ENCODE peak calls at places on chromosomes 1 and 21, in six cellular contexts. Q is activated CD8-positive, alpha-beta memory T cell treated with anti-CD3 and anti-CD28 coated beads, Interleukin-2, amount 50 U/mL, for 48 hours; Z is HuH-7.5; M is CD4-positive, alpha-beta memory T cell; T is C1 segment of cervical spinal cord; O is NCI-H1092 treated with DMSO at 0.1 percent for 48 hours. N is an unnamed sample.

GRCh38 chr1:10687782-10688408 is 108.6 kb downstream of the CASZ1 start:
- DNase-seq in M (no peak), Z (no peak), Q (no peak), T (no peak), O (no peak), N (no peak)

GRCh38 chr1:205616563-205617293 is 15.1 kb downstream of the ELK4 start:
- DNase-seq in O (no peak), T (no peak), Q (no peak), M (no peak), Z (no peak), N (no peak)

GRCh38 chr1:198934414-198934813 is 295.6 kb downstream of the PTPRC start:
- DNase-seq in Z (no peak), M (no peak), Q (no peak), O (no peak), T (no peak), N (no peak)

GRCh38 chr1:7338439-7338838 is 432.7 kb upstream of the VAMP3 start:
- DNase-seq in T (no peak), M (no peak), Q (no peak), Z (no peak), O (no peak), N (no peak)

GRCh38 chr1:41341756-41342562 is 19.3 kb upstream of the FOXO6 start:
- DNase-seq in T (no peak), Q (peak), O (no peak), M (no peak), Z (no peak), N (no peak)

GRCh38 chr1:93991269-93991668 is 82.0 kb upstream of the GCLM start:
- DNase-seq in M (no peak), O (no peak), Z (no peak), Q (no peak), T (no peak), N (no peak)

GRCh38 chr1:237677979-237678378 is 212.7 kb downstream of the ZP4 start:
- DNase-seq in T (no peak), M (no peak), Q (no peak), Z (no peak), O (peak), N (peak)

GRCh38 chr21:33668180-33668579 is 25.9 kb downstream of the ITSN1 start:
- DNase-seq in M (no peak), O (no peak), Z (no peak), Q (no peak), T (no peak), N (peak)

GRCh38 chr1:115595279-115596079 is 46.3 kb upstream of the VANGL1 start:
- DNase-seq in Z (peak), T (peak), Q (peak), M (peak), O (peak), N (peak)

GRCh38 chr1:160351629-160352028 is 8.4 kb downstream of the NCSTN start:
- DNase-seq in T (no peak), O (no peak), Z (no peak), M (no peak), Q (no peak), N (no peak)

GRCh38 chr1:228079013-228079412 is 3.5 kb upstream of the ARF1 start:
- DNase-seq in T (no peak), O (no peak), Z (no peak), M (no peak), Q (no peak), N (no peak)

GRCh38 chr1:31412732-31413404 is at the start of gene SERINC2:
- DNase-seq in M (no peak), O (no peak), T (no peak), Q (no peak), Z (peak), N (peak)

GRCh38 chr1:53076165-53076564 is 14.2 kb downstream of the PODN start:
- DNase-seq in M (no peak), Z (no peak), O (no peak), T (no peak), Q (no peak), N (no peak)

GRCh38 chr1:154306151-154306550 is 14.7 kb upstream of the AQP10 start:
- DNase-seq in Q (no peak), T (no peak), Z (no peak), M (no peak), O (no peak), N (peak)

GRCh38 chr1:222921951-222922350 is 107.1 kb downstream of the DISP1 start:
- DNase-seq in O (no peak), M (no peak), Z (no peak), Q (no peak), T (no peak), N (no peak)

GRCh38 chr1:202133016-202133415 is 10.3 kb downstream of the GPR37L1 start:
- DNase-seq in O (no peak), T (peak), Q (no peak), M (no peak), Z (no peak), N (no peak)